ENCODE peak calls at places on chromosomes 11 and 22, in nine cellular contexts. One of them, this sample, is unnamed.

GRCh38 chr11:8839957-8840945 is 70.7 kb upstream of the AKIP1 start:
- DNase-seq in endothelial cell: peak
- DNase-seq in GM23248: peak
- DNase-seq in Calu3: peak
- DNase-seq in NB4: no peak
- DNase-seq in HFF-Myc: no peak
- DNase-seq in activated T-helper 2 cell treated with anti-CD3 and anti-CD28 coated beads, Interferon-gamma antibody, Interleukin-2, Interleukin-4, amounts not matched to agents 10 μg/mL and 5 μg/mL and 100 μg/mL, durations not matched to agents 14 hours and 24 hours and 36 hours: no peak
- DNase-seq in GM23338: peak
- DNase-seq in stimulated activated CD4-positive, alpha-beta T cell treated with anti-CD3 and anti-CD28 coated beads, Interleukin-1b, Interleukin-23, amount 100 ng/mL, for 24 hours: peak
- DNase-seq in this sample: no peak

GRCh38 chr11:77592727-77593126 is 3.0 kb downstream of the AQP11 start:
- DNase-seq in endothelial cell: no peak
- DNase-seq in GM23248: no peak
- DNase-seq in Calu3: no peak
- DNase-seq in activated T-helper 2 cell treated with anti-CD3 and anti-CD28 coated beads, Interferon-gamma antibody, Interleukin-2, Interleukin-4, amounts not matched to agents 10 μg/mL and 5 μg/mL and 100 μg/mL, durations not matched to agents 14 hours and 24 hours and 36 hours: no peak
- DNase-seq in GM23338: no peak
- DNase-seq in NB4: no peak
- DNase-seq in stimulated activated CD4-positive, alpha-beta T cell treated with anti-CD3 and anti-CD28 coated beads, Interleukin-1b, Interleukin-23, amount 100 ng/mL, for 24 hours: no peak
- DNase-seq in HFF-Myc: no peak
- DNase-seq in this sample: no peak

GRCh38 chr22:46226577-46226976 is 23.5 kb downstream of the CDPF1 start:
- DNase-seq in GM23248: no peak
- DNase-seq in Calu3: no peak
- DNase-seq in GM23338: no peak
- DNase-seq in stimulated activated CD4-positive, alpha-beta T cell treated with anti-CD3 and anti-CD28 coated beads, Interleukin-1b, Interleukin-23, amount 100 ng/mL, for 24 hours: no peak
- DNase-seq in HFF-Myc: no peak
- DNase-seq in endothelial cell: no peak
- DNase-seq in activated T-helper 2 cell treated with anti-CD3 and anti-CD28 coated beads, Interferon-gamma antibody, Interleukin-2, Interleukin-4, amounts not matched to agents 10 μg/mL and 5 μg/mL and 100 μg/mL, durations not matched to agents 14 hours and 24 hours and 36 hours: no peak
- DNase-seq in NB4: no peak
- DNase-seq in this sample: no peak

GRCh38 chr22:36816635-36817428 is at the start of gene PVALB:
- DNase-seq in NB4: no peak
- DNase-seq in endothelial cell: peak
- DNase-seq in activated T-helper 2 cell treated with anti-CD3 and anti-CD28 coated beads, Interferon-gamma antibody, Interleukin-2, Interleukin-4, amounts not matched to agents 10 μg/mL and 5 μg/mL and 100 μg/mL, durations not matched to agents 14 hours and 24 hours and 36 hours: no peak
- DNase-seq in stimulated activated CD4-positive, alpha-beta T cell treated with anti-CD3 and anti-CD28 coated beads, Interleukin-1b, Interleukin-23, amount 100 ng/mL, for 24 hours: no peak
- DNase-seq in HFF-Myc: no peak
- DNase-seq in Calu3: peak
- DNase-seq in GM23338: peak
- DNase-seq in GM23248: peak
- DNase-seq in this sample: peak

GRCh38 chr11:77619576-77620198 is 17.9 kb downstream of the CLNS1A start:
- DNase-seq in Calu3: peak
- DNase-seq in NB4: peak
- DNase-seq in HFF-Myc: no peak
- DNase-seq in activated T-helper 2 cell treated with anti-CD3 and anti-CD28 coated beads, Interferon-gamma antibody, Interleukin-2, Interleukin-4, amounts not matched to agents 10 μg/mL and 5 μg/mL and 100 μg/mL, durations not matched to agents 14 hours and 24 hours and 36 hours: no peak
- DNase-seq in GM23248: peak
- DNase-seq in GM23338: peak
- DNase-seq in stimulated activated CD4-positive, alpha-beta T cell treated with anti-CD3 and anti-CD28 coated beads, Interleukin-1b, Interleukin-23, amount 100 ng/mL, for 24 hours: no peak
- DNase-seq in endothelial cell: peak
- DNase-seq in this sample: peak

GRCh38 chr11:115162919-115163318 is 341.3 kb downstream of the CADM1 start:
- DNase-seq in GM23248: no peak
- DNase-seq in stimulated activated CD4-positive, alpha-beta T cell treated with anti-CD3 and anti-CD28 coated beads, Interleukin-1b, Interleukin-23, amount 100 ng/mL, for 24 hours: no peak
- DNase-seq in endothelial cell: no peak
- DNase-seq in GM23338: no peak
- DNase-seq in activated T-helper 2 cell treated with anti-CD3 and anti-CD28 coated beads, Interferon-gamma antibody, Interleukin-2, Interleukin-4, amounts not matched to agents 10 μg/mL and 5 μg/mL and 100 μg/mL, durations not matched to agents 14 hours and 24 hours and 36 hours: no peak
- DNase-seq in HFF-Myc: no peak
- DNase-seq in NB4: no peak
- DNase-seq in Calu3: no peak
- DNase-seq in this sample: no peak

GRCh38 chr22:24706050-24706449 is 68.5 kb downstream of the PIWIL3 start:
- DNase-seq in endothelial cell: peak
- DNase-seq in GM23248: no peak
- DNase-seq in stimulated activated CD4-positive, alpha-beta T cell treated with anti-CD3 and anti-CD28 coated beads, Interleukin-1b, Interleukin-23, amount 100 ng/mL, for 24 hours: no peak
- DNase-seq in Calu3: peak
- DNase-seq in GM23338: peak
- DNase-seq in NB4: no peak
- DNase-seq in activated T-helper 2 cell treated with anti-CD3 and anti-CD28 coated beads, Interferon-gamma antibody, Interleukin-2, Interleukin-4, amounts not matched to agents 10 μg/mL and 5 μg/mL and 100 μg/mL, durations not matched to agents 14 hours and 24 hours and 36 hours: no peak
- DNase-seq in HFF-Myc: no peak
- DNase-seq in this sample: no peak

GRCh38 chr11:72583616-72584292 is 90.5 kb downstream of the PDE2A start:
- DNase-seq in endothelial cell: no peak
- DNase-seq in Calu3: no peak
- DNase-seq in HFF-Myc: no peak
- DNase-seq in GM23338: no peak
- DNase-seq in NB4: no peak
- DNase-seq in GM23248: no peak
- DNase-seq in stimulated activated CD4-positive, alpha-beta T cell treated with anti-CD3 and anti-CD28 coated beads, Interleukin-1b, Interleukin-23, amount 100 ng/mL, for 24 hours: no peak
- DNase-seq in activated T-helper 2 cell treated with anti-CD3 and anti-CD28 coated beads, Interferon-gamma antibody, Interleukin-2, Interleukin-4, amounts not matched to agents 10 μg/mL and 5 μg/mL and 100 μg/mL, durations not matched to agents 14 hours and 24 hours and 36 hours: no peak
- DNase-seq in this sample: no peak

GRCh38 chr11:126857860-126858808 is 142.4 kb downstream of the KIRREL3 start:
- DNase-seq in GM23248: peak
- DNase-seq in GM23338: no peak
- DNase-seq in endothelial cell: no peak
- DNase-seq in stimulated activated CD4-positive, alpha-beta T cell treated with anti-CD3 and anti-CD28 coated beads, Interleukin-1b, Interleukin-23, amount 100 ng/mL, for 24 hours: no peak
- DNase-seq in activated T-helper 2 cell treated with anti-CD3 and anti-CD28 coated beads, Interferon-gamma antibody, Interleukin-2, Interleukin-4, amounts not matched to agents 10 μg/mL and 5 μg/mL and 100 μg/mL, durations not matched to agents 14 hours and 24 hours and 36 hours: no peak
- DNase-seq in HFF-Myc: no peak
- DNase-seq in Calu3: no peak
- DNase-seq in NB4: no peak
- DNase-seq in this sample: peak

GRCh38 chr11:65932558-65932919 is 12.7 kb upstream of the TSGA10IP start:
- DNase-seq in activated T-helper 2 cell treated with anti-CD3 and anti-CD28 coated beads, Interferon-gamma antibody, Interleukin-2, Interleukin-4, amounts not matched to agents 10 μg/mL and 5 μg/mL and 100 μg/mL, durations not matched to agents 14 hours and 24 hours and 36 hours: no peak
- DNase-seq in Calu3: peak
- DNase-seq in stimulated activated CD4-positive, alpha-beta T cell treated with anti-CD3 and anti-CD28 coated beads, Interleukin-1b, Interleukin-23, amount 100 ng/mL, for 24 hours: no peak
- DNase-seq in endothelial cell: no peak
- DNase-seq in NB4: peak
- DNase-seq in GM23248: peak
- DNase-seq in GM23338: peak
- DNase-seq in HFF-Myc: no peak
- DNase-seq in this sample: no peak

GRCh38 chr22:21866821-21867527 is 471 bp downstream of the MAPK1 start:
- DNase-seq in stimulated activated CD4-positive, alpha-beta T cell treated with anti-CD3 and anti-CD28 coated beads, Interleukin-1b, Interleukin-23, amount 100 ng/mL, for 24 hours: no peak
- DNase-seq in HFF-Myc: no peak
- DNase-seq in endothelial cell: no peak
- DNase-seq in activated T-helper 2 cell treated with anti-CD3 and anti-CD28 coated beads, Interferon-gamma antibody, Interleukin-2, Interleukin-4, amounts not matched to agents 10 μg/mL and 5 μg/mL and 100 μg/mL, durations not matched to agents 14 hours and 24 hours and 36 hours: peak
- DNase-seq in GM23338: peak
- DNase-seq in NB4: peak
- DNase-seq in Calu3: no peak
- DNase-seq in GM23248: peak
- DNase-seq in this sample: peak

GRCh38 chr22:31212783-31213626 is 907 bp downstream of the LIMK2 start:
- DNase-seq in HFF-Myc: no peak
- DNase-seq in endothelial cell: no peak
- DNase-seq in stimulated activated CD4-positive, alpha-beta T cell treated with anti-CD3 and anti-CD28 coated beads, Interleukin-1b, Interleukin-23, amount 100 ng/mL, for 24 hours: no peak
- DNase-seq in GM23248: peak
- DNase-seq in NB4: no peak
- DNase-seq in activated T-helper 2 cell treated with anti-CD3 and anti-CD28 coated beads, Interferon-gamma antibody, Interleukin-2, Interleukin-4, amounts not matched to agents 10 μg/mL and 5 μg/mL and 100 μg/mL, durations not matched to agents 14 hours and 24 hours and 36 hours: no peak
- DNase-seq in Calu3: no peak
- DNase-seq in GM23338: peak
- DNase-seq in this sample: no peak

GRCh38 chr11:10233581-10233980 is 60.4 kb downstream of the SBF2 start:
- DNase-seq in endothelial cell: no peak
- DNase-seq in Calu3: no peak
- DNase-seq in GM23248: peak
- DNase-seq in stimulated activated CD4-positive, alpha-beta T cell treated with anti-CD3 and anti-CD28 coated beads, Interleukin-1b, Interleukin-23, amount 100 ng/mL, for 24 hours: no peak
- DNase-seq in activated T-helper 2 cell treated with anti-CD3 and anti-CD28 coated beads, Interferon-gamma antibody, Interleukin-2, Interleukin-4, amounts not matched to agents 10 μg/mL and 5 μg/mL and 100 μg/mL, durations not matched to agents 14 hours and 24 hours and 36 hours: no peak
- DNase-seq in HFF-Myc: peak
- DNase-seq in NB4: no peak
- DNase-seq in GM23338: no peak
- DNase-seq in this sample: peak

GRCh38 chr11:117607449-117607848 is 189.6 kb downstream of the DSCAML1 start:
- DNase-seq in stimulated activated CD4-positive, alpha-beta T cell treated with anti-CD3 and anti-CD28 coated beads, Interleukin-1b, Interleukin-23, amount 100 ng/mL, for 24 hours: no peak
- DNase-seq in Calu3: no peak
- DNase-seq in GM23248: no peak
- DNase-seq in endothelial cell: no peak
- DNase-seq in HFF-Myc: no peak
- DNase-seq in GM23338: no peak
- DNase-seq in activated T-helper 2 cell treated with anti-CD3 and anti-CD28 coated beads, Interferon-gamma antibody, Interleukin-2, Interleukin-4, amounts not matched to agents 10 μg/mL and 5 μg/mL and 100 μg/mL, durations not matched to agents 14 hours and 24 hours and 36 hours: no peak
- DNase-seq in NB4: no peak
- DNase-seq in this sample: no peak

This sample was measured in fibroblast of the aortic adventitia.